ENCODE peak calls at places on chromosomes 7 and 10, in five cellular contexts. G, E, U, T and M are unnamed samples.

GRCh38 chr10:3510741-3511140 is 274.3 kb downstream of the KLF6 start:
- DNase-seq in G (no peak), U (no peak), E (no peak), T (peak; percentile 40), M (no peak)

GRCh38 chr7:77258593-77258992 is 59.0 kb upstream of the FGL2 start:
- DNase-seq in G (no peak), E (no peak), U (no peak), T (no peak), M (no peak)

GRCh38 chr10:108848016-108848415 is 1075.3 kb downstream of the XPNPEP1 start:
- DNase-seq in U (no peak), E (no peak), G (no peak), T (no peak), M (no peak)

GRCh38 chr7:43956022-43956421 is 29.8 kb downstream of the UBE2D4 start:
- DNase-seq in U (no peak), G (no peak), E (no peak), T (no peak), M (no peak)

GRCh38 chr7:30225863-30226361 is 58.5 kb upstream of the ZNRF2 start:
- DNase-seq in E (peak; percentile 31), T (peak; percentile 76), G (peak; percentile 53), U (peak; percentile 62), M (peak; percentile 93)

GRCh38 chr10:17787087-17787942 is 21.8 kb upstream of the MRC1 start:
- DNase-seq in U (no peak), G (no peak), E (peak; percentile 62), T (no peak), M (peak; percentile 77)

GRCh38 chr7:139099181-139099947 is 10.2 kb downstream of the ZC3HAV1 start:
- DNase-seq in G (no peak), T (no peak), E (no peak), U (no peak), M (no peak)

GRCh38 chr10:11280187-11280932 is 262.7 kb downstream of the CELF2 start:
- DNase-seq in T (no peak), U (no peak), E (no peak), G (no peak), M (no peak)

GRCh38 chr10:3355536-3355935 is 183.0 kb upstream of the PITRM1 start:
- DNase-seq in G (no peak), T (no peak), E (no peak), U (no peak), M (no peak)

GRCh38 chr7:44764665-44765578 is 16.3 kb downstream of the ZMIZ2 start:
- DNase-seq in T (no peak), G (no peak), E (no peak), U (peak; percentile 92), M (no peak)

GRCh38 chr7:134695321-134695860 is 48.7 kb downstream of the BPGM start:
- DNase-seq in E (no peak), G (no peak), U (no peak), T (no peak), M (peak; percentile 55)

GRCh38 chr7:154911411-154911810 is 91.5 kb downstream of the PAXIP1 start:
- DNase-seq in G (no peak), E (no peak), T (no peak), U (no peak), M (no peak)

GRCh38 chr7:157437519-157438061 is 100.8 kb downstream of the DNAJB6 start:
- DNase-seq in G (no peak), E (no peak), U (no peak), T (no peak), M (no peak)

GRCh38 chr7:94223375-94224084 is 171.2 kb upstream of the COL1A2 start:
- DNase-seq in U (no peak), T (no peak), E (peak; percentile 41), G (no peak), M (no peak)

GRCh38 chr10:30357075-30357801 is 8.2 kb upstream of the MTPAP start:
- DNase-seq in E (no peak), T (peak; percentile 73), U (no peak), G (no peak), M (peak; percentile 81)

GRCh38 chr7:41886257-41886905 is 183.5 kb upstream of the INHBA start:
- DNase-seq in T (no peak), E (no peak), G (peak; percentile 80), U (no peak), M (no peak)

GRCh38 chr7:140263277-140263676 is 86.5 kb upstream of the KDM7A start:
- DNase-seq in U (no peak), G (no peak), T (peak; percentile 53), E (no peak), M (no peak)

GRCh38 chr7:18425873-18426520 is 69.6 kb upstream of the HDAC9 start:
- DNase-seq in T (no peak), G (no peak), U (no peak), E (no peak), M (no peak)

GRCh38 chr7:80821781-80822180 is 97.1 kb downstream of the SEMA3C start:
- DNase-seq in G (no peak), T (no peak), U (no peak), E (no peak), M (no peak)

GRCh38 chr7:74012842-74013249 is 15.1 kb upstream of the ELN start:
- DNase-seq in G (no peak), T (no peak), U (no peak), E (no peak), M (no peak)

GRCh38 chr7:73431041-73431835 is 2.3 kb upstream of the FZD9 start:
- DNase-seq in E (no peak), G (no peak), T (no peak), U (no peak), M (no peak)

GRCh38 chr10:95791425-95791979 is 35.5 kb downstream of the ENTPD1 start:
- DNase-seq in G (no peak), E (no peak), T (no peak), U (no peak), M (no peak)

DNA sequence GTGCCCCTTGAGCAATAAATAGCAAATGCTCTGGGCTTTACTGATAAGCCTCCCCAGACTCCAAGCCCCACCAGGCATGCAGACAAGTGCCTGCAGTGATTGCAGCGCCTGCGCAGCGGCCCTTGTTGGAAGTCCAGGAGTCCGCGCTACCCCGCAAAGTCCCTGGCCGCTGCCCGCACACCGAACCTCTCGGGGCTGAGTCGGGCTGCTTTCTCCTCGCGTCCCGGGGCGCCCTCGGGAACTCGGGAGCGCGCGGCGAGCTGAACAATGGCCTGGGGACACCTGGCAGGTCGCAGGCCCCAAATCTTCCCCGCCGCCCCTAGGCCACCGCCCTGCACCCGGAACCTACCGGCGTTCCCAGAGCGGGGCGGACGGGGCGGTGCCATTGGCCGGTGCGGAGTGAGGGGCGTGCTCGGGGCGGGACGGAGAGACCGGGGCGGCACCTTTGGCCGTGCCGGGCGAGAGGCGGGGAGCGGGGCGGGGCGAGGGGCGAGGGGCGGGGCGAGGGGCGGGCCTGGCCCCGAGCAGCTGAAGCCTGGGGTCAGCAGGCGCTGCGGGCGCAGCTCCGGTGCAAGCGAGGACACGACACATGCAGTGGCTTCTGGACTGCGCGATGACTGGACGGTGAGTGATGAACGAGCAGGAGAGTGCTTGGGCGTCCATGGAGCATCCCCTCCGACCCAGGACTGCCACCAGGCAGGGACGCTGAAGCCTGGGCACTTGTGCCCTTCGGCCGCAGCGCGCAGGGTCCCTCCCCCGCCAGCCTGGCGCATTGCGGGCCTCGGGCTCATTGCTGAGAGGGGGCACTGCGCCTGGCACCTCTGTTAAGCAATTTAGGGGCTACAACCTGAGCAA is at the start of gene RASSF4:
- DNase-seq in T (peak; percentile 97), G (peak; percentile 91), E (peak; percentile 52), U (peak; percentile 98), M (peak; percentile 98)
- TF ChIP-seq POLR2A in T (peak; percentile 92), G (peak; percentile 85), E (peak; percentile 44), U (peak; percentile 94), M (peak; percentile 84)

GRCh38 chr7:131602304-131602993 is 46.0 kb upstream of the PODXL start:
- DNase-seq in T (no peak), G (no peak), E (no peak), U (no peak), M (no peak)
- H3K4me1 ChIP-seq in T (no peaks in the 10 kb centered on the region), G (no peaks in the 10 kb centered on the region), E (no peaks in the 10 kb centered on the region), U (no peaks in the 10 kb centered on the region), M (peaks cover 6% of the 10 kb centered on the region)

DNA sequence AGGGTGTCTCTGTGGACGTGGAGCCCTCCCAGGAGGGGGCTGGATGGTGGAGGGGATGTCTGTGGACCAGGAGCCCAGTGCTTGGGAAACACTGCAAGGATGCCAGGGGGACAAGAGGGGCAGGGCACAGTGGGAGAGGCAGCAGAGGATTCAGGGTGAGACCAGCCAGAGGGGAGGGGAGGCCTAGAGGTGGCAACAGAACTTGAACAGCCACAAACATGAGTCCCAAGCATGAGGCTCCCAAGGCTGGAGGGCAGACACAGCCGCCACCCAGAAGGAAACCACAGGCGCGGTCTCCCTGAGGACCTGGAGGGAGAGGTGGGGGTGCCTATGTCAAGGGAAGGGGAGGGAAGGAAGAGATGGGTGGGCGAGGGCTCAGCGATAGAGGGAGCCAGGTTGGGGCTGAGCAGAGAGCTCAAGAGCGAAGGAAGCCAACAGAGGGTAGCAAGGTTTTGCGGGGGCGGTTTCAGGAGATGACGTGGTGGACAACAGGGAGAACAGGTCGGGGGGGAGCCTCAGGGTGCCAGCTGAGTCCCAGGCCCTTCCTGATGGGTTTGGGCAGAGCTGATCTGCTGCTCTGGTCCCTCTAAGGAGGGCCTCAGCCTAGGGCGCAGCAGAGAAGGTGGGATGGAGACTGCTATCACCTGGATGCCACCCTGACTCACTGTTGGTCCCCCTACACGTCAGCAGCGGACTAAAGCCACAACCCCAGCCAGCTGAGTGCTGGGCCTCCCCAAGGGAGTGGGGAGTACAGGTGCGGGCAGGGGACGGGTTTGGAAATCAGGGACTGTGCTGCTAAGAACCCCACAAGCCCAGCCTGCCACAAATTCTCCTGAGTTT is 6.7 kb upstream of the PILRA start:
- DNase-seq in G (no peak), E (no peak), T (peak; percentile 82), U (peak; percentile 44), M (no peak)
- TF ChIP-seq POLR2A in G (no peak), E (no peak), T (no peak), U (no peak), M (no peak)

GRCh38 chr10:89474452-89474851 is 60.1 kb downstream of the IFIT5 start:
- DNase-seq in G (no peak), U (no peak), T (no peak), E (no peak), M (no peak)

GRCh38 chr10:89476676-89477075 is 58.7 kb downstream of the SLC16A12 start:
- DNase-seq in E (no peak), T (no peak), G (no peak), U (peak; percentile 62), M (no peak)

GRCh38 chr10:89476150-89476549 is 59.2 kb downstream of the SLC16A12 start:
- DNase-seq in T (no peak), G (no peak), U (no peak), E (no peak), M (no peak)

GRCh38 chr10:89475137-89475536 is 60.3 kb downstream of the SLC16A12 start:
- DNase-seq in G (no peak), U (no peak), T (no peak), E (no peak), M (no peak)

DNA sequence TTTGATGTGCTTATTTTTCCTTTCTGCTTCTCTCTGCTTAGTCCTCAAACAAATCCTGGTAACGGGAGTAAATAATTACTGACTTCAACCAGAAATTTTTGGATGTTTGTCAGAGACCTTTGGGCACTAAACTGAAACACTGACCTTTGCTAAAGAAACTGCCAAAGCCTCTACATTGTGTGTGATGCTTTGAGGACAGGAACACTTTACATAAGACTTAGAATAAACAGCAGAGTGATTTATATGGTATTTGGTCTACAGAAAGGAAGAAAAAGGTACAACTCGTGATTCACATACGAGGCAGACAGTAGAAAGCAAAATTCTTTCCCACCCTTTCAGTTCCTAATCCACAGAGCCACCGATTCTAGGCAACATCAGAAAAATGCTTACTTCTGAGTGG is 59.8 kb downstream of the SLC16A12 start:
- DNase-seq in E (no peak), T (no peak), G (no peak), U (no peak), M (no peak)
- H3K4me1 ChIP-seq in E (no peaks in the 10 kb centered on the region), T (no peaks in the 10 kb centered on the region), G (peaks cover 10% of the 10 kb centered on the region), U (no peaks in the 10 kb centered on the region), M (peaks cover 70% of the 10 kb centered on the region)